ENCODE peak calls at places on chromosomes 3 and 15, in eight cellular contexts. One of them, this sample, is unnamed.

GRCh38 chr3:115766587-115767492 is 143.5 kb downstream of the GAP43 start:
- DNase-seq in CD8-positive, alpha-beta T cell: no peak
- DNase-seq in coronary artery: no peak
- DNase-seq in GM23248: peak
- DNase-seq in IMR-90: peak
- DNase-seq in esophagus squamous epithelium: no peak
- DNase-seq in mammary epithelial cell: peak
- DNase-seq in stomach: no peak
- DNase-seq in this sample: no peak

GRCh38 chr3:183226333-183226732 is 26.7 kb upstream of the B3GNT5 start:
- DNase-seq in CD8-positive, alpha-beta T cell: no peak
- DNase-seq in coronary artery: no peak
- DNase-seq in GM23248: no peak
- DNase-seq in IMR-90: no peak
- DNase-seq in esophagus squamous epithelium: no peak
- DNase-seq in mammary epithelial cell: no peak
- DNase-seq in stomach: no peak
- DNase-seq in this sample: no peak

GRCh38 chr3:193559100-193559499 is 4.4 kb upstream of the ATP13A4 start:
- DNase-seq in CD8-positive, alpha-beta T cell: no peak
- DNase-seq in coronary artery: no peak
- DNase-seq in GM23248: no peak
- DNase-seq in IMR-90: no peak
- DNase-seq in esophagus squamous epithelium: no peak
- DNase-seq in mammary epithelial cell: no peak
- DNase-seq in stomach: no peak
- DNase-seq in this sample: no peak

GRCh38 chr3:20406621-20407020 is 220.6 kb upstream of the SGO1 start:
- DNase-seq in CD8-positive, alpha-beta T cell: no peak
- DNase-seq in coronary artery: no peak
- DNase-seq in GM23248: no peak
- DNase-seq in IMR-90: no peak
- DNase-seq in esophagus squamous epithelium: no peak
- DNase-seq in mammary epithelial cell: no peak
- DNase-seq in stomach: no peak
- DNase-seq in this sample: peak

GRCh38 chr3:99542771-99543518 is 95.4 kb upstream of the COL8A1 start:
- DNase-seq in CD8-positive, alpha-beta T cell: no peak
- DNase-seq in coronary artery: no peak
- DNase-seq in GM23248: no peak
- DNase-seq in IMR-90: no peak
- DNase-seq in esophagus squamous epithelium: no peak
- DNase-seq in mammary epithelial cell: peak
- DNase-seq in stomach: no peak
- DNase-seq in this sample: no peak

GRCh38 chr15:100112061-100112420 is 229.7 kb downstream of the ADAMTS17 start:
- DNase-seq in CD8-positive, alpha-beta T cell: no peak
- DNase-seq in coronary artery: no peak
- DNase-seq in GM23248: no peak
- DNase-seq in IMR-90: no peak
- DNase-seq in esophagus squamous epithelium: no peak
- DNase-seq in mammary epithelial cell: no peak
- DNase-seq in stomach: no peak
- DNase-seq in this sample: no peak

GRCh38 chr15:88930579-88930978 is 17.4 kb upstream of the MFGE8 start:
- DNase-seq in CD8-positive, alpha-beta T cell: no peak
- DNase-seq in coronary artery: no peak
- DNase-seq in GM23248: no peak
- DNase-seq in IMR-90: no peak
- DNase-seq in esophagus squamous epithelium: no peak
- DNase-seq in mammary epithelial cell: peak
- DNase-seq in stomach: no peak
- DNase-seq in this sample: no peak

GRCh38 chr3:124520970-124521369 is 209.3 kb upstream of the UMPS start:
- DNase-seq in CD8-positive, alpha-beta T cell: no peak
- DNase-seq in coronary artery: no peak
- DNase-seq in GM23248: peak
- DNase-seq in IMR-90: peak
- DNase-seq in esophagus squamous epithelium: no peak
- DNase-seq in mammary epithelial cell: no peak
- DNase-seq in stomach: no peak
- DNase-seq in this sample: no peak

GRCh38 chr3:76400141-76400540 is 614.8 kb upstream of the ZNF717 start:
- DNase-seq in CD8-positive, alpha-beta T cell: no peak
- DNase-seq in coronary artery: no peak
- DNase-seq in GM23248: peak
- DNase-seq in IMR-90: peak
- DNase-seq in esophagus squamous epithelium: no peak
- DNase-seq in mammary epithelial cell: no peak
- DNase-seq in stomach: no peak
- DNase-seq in this sample: no peak

GRCh38 chr15:32778391-32779176 is 60.8 kb downstream of the GREM1 start:
- DNase-seq in CD8-positive, alpha-beta T cell: no peak
- DNase-seq in coronary artery: no peak
- DNase-seq in GM23248: no peak
- DNase-seq in IMR-90: no peak
- DNase-seq in esophagus squamous epithelium: no peak
- DNase-seq in mammary epithelial cell: no peak
- DNase-seq in stomach: no peak
- DNase-seq in this sample: no peak

GRCh38 chr15:39685999-39686613 is 96.5 kb downstream of the FSIP1 start:
- DNase-seq in CD8-positive, alpha-beta T cell: no peak
- DNase-seq in coronary artery: no peak
- DNase-seq in GM23248: peak
- DNase-seq in IMR-90: peak
- DNase-seq in esophagus squamous epithelium: no peak
- DNase-seq in mammary epithelial cell: peak
- DNase-seq in stomach: no peak
- DNase-seq in this sample: peak

GRCh38 chr3:70853161-70853560 is 540.7 kb upstream of the MDFIC2 start:
- DNase-seq in CD8-positive, alpha-beta T cell: no peak
- DNase-seq in coronary artery: no peak
- DNase-seq in GM23248: no peak
- DNase-seq in IMR-90: no peak
- DNase-seq in esophagus squamous epithelium: no peak
- DNase-seq in mammary epithelial cell: no peak
- DNase-seq in stomach: no peak
- DNase-seq in this sample: no peak

GRCh38 chr3:197372076-197372661 is 73.8 kb upstream of the DLG1 start:
- DNase-seq in CD8-positive, alpha-beta T cell: no peak
- DNase-seq in coronary artery: no peak
- DNase-seq in GM23248: peak
- DNase-seq in IMR-90: peak
- DNase-seq in esophagus squamous epithelium: no peak
- DNase-seq in mammary epithelial cell: peak
- DNase-seq in stomach: peak
- DNase-seq in this sample: peak

GRCh38 chr3:7275396-7275795 is 414.5 kb downstream of the GRM7 start:
- DNase-seq in CD8-positive, alpha-beta T cell: no peak
- DNase-seq in coronary artery: no peak
- DNase-seq in GM23248: no peak
- DNase-seq in IMR-90: no peak
- DNase-seq in esophagus squamous epithelium: no peak
- DNase-seq in mammary epithelial cell: no peak
- DNase-seq in stomach: no peak
- DNase-seq in this sample: no peak

GRCh38 chr15:70575251-70576227 is 187.8 kb downstream of the UACA start:
- DNase-seq in CD8-positive, alpha-beta T cell: no peak
- DNase-seq in coronary artery: peak
- DNase-seq in GM23248: peak
- DNase-seq in IMR-90: no peak
- DNase-seq in esophagus squamous epithelium: no peak
- DNase-seq in mammary epithelial cell: no peak
- DNase-seq in stomach: no peak
- DNase-seq in this sample: no peak

DNA sequence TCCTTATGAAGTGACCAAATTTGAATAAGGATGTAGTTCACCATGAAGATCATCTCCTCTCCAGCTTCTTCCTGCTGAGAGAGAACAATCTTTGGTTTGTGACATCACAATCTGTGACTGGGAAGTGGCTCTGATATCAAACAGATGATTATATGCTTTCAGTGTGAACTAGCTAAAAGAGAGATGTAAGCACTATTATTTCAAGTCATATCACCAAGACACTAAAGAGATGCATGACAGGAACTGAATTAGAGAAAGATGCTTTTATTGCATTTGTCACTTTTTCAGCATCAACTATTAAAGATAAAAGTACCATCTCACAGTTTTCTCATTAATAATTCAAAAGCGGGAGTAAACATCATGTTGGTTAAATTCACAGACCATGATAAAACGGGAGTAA is 3.5 kb downstream of the CHRM5 start:
- DNase-seq in CD8-positive, alpha-beta T cell: no peak
- DNase-seq in coronary artery: no peak
- DNase-seq in GM23248: no peak
- DNase-seq in IMR-90: no peak
- DNase-seq in esophagus squamous epithelium: no peak
- DNase-seq in mammary epithelial cell: no peak
- DNase-seq in stomach: no peak
- DNase-seq in this sample: no peak
- H3K27ac ChIP-seq in CD8-positive, alpha-beta T cell: no peak
- H3K27ac ChIP-seq in coronary artery: no peak
- H3K27ac ChIP-seq in GM23248: no peak
- H3K27ac ChIP-seq in IMR-90: no peak
- H3K27ac ChIP-seq in esophagus squamous epithelium: no peak
- H3K27ac ChIP-seq in mammary epithelial cell: no peak
- H3K27ac ChIP-seq in stomach: no peak
- H3K27ac ChIP-seq in this sample: no peak

GRCh38 chr3:156814295-156814694 is 11.9 kb upstream of the LEKR1 start:
- DNase-seq in CD8-positive, alpha-beta T cell: no peak
- DNase-seq in coronary artery: no peak
- DNase-seq in GM23248: no peak
- DNase-seq in IMR-90: no peak
- DNase-seq in esophagus squamous epithelium: no peak
- DNase-seq in mammary epithelial cell: peak
- DNase-seq in stomach: no peak
- DNase-seq in this sample: no peak

GRCh38 chr3:156817931-156818765 is 8.0 kb upstream of the LEKR1 start:
- DNase-seq in CD8-positive, alpha-beta T cell: no peak
- DNase-seq in coronary artery: no peak
- DNase-seq in GM23248: peak
- DNase-seq in IMR-90: no peak
- DNase-seq in esophagus squamous epithelium: no peak
- DNase-seq in mammary epithelial cell: peak
- DNase-seq in stomach: no peak
- DNase-seq in this sample: no peak

GRCh38 chr3:156816794-156817741 is 9.1 kb upstream of the LEKR1 start:
- DNase-seq in CD8-positive, alpha-beta T cell: peak
- DNase-seq in coronary artery: peak
- DNase-seq in GM23248: peak
- DNase-seq in IMR-90: peak
- DNase-seq in esophagus squamous epithelium: peak
- DNase-seq in mammary epithelial cell: peak
- DNase-seq in stomach: peak
- DNase-seq in this sample: peak

GRCh38 chr3:156818890-156819289 is 7.3 kb upstream of the LEKR1 start:
- DNase-seq in CD8-positive, alpha-beta T cell: no peak
- DNase-seq in coronary artery: no peak
- DNase-seq in GM23248: peak
- DNase-seq in IMR-90: peak
- DNase-seq in esophagus squamous epithelium: no peak
- DNase-seq in mammary epithelial cell: peak
- DNase-seq in stomach: no peak
- DNase-seq in this sample: no peak

GRCh38 chr3:156816091-156816793 is 9.9 kb upstream of the LEKR1 start:
- DNase-seq in CD8-positive, alpha-beta T cell: peak
- DNase-seq in coronary artery: no peak
- DNase-seq in GM23248: peak
- DNase-seq in IMR-90: peak
- DNase-seq in esophagus squamous epithelium: no peak
- DNase-seq in mammary epithelial cell: no peak
- DNase-seq in stomach: peak
- DNase-seq in this sample: no peak
- H3K4me3 ChIP-seq in CD8-positive, alpha-beta T cell: peak
- H3K4me3 ChIP-seq in coronary artery: peak
- H3K4me3 ChIP-seq in GM23248: peak
- H3K4me3 ChIP-seq in IMR-90: peak
- H3K4me3 ChIP-seq in esophagus squamous epithelium: peak
- H3K4me3 ChIP-seq in mammary epithelial cell: peak
- H3K4me3 ChIP-seq in stomach: peak
- H3K4me3 ChIP-seq in this sample: peak

GRCh38 chr3:50365842-50366220 is 6.5 kb upstream of the TMEM115 start:
- DNase-seq in CD8-positive, alpha-beta T cell: no peak
- DNase-seq in coronary artery: no peak
- DNase-seq in GM23248: no peak
- DNase-seq in IMR-90: no peak
- DNase-seq in esophagus squamous epithelium: no peak
- DNase-seq in mammary epithelial cell: no peak
- DNase-seq in stomach: no peak
- DNase-seq in this sample: no peak
- H3K27ac ChIP-seq in CD8-positive, alpha-beta T cell: peak
- H3K27ac ChIP-seq in coronary artery: no peak
- H3K27ac ChIP-seq in GM23248: no peak
- H3K27ac ChIP-seq in IMR-90: no peak
- H3K27ac ChIP-seq in esophagus squamous epithelium: no peak
- H3K27ac ChIP-seq in mammary epithelial cell: no peak
- H3K27ac ChIP-seq in stomach: peak
- H3K27ac ChIP-seq in this sample: no peak

DNA sequence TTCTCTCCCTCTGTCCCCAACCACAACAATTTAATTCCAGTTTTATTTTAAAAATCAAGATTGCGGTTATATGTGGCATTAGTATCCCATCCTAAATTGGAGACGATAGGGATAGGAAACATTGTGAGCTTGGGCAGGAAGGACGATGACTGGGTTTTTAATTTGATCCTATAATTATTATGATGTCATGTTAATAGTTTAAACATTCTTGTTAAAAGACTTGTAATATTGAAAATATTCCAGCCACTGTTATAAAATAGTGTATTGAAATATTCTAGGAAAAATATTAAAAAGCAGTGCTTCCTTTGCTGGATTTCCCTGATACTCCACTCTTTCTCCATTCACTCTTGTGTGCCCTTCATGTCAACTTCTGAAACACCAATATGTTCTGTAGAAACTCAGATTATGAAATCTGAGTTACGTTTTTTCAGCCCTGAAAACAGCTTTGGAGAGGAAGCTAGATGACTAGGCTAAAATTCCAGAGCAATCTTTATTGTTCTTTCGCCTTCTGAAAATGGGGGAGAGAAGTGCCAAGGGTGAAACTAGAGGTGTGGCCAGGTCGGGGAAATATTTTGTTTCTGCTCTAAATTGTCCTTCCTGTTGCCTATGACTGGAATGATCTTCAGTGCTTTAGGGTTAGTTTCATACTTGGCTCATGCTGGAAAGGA is 46.1 kb upstream of the MAP3K13 start:
- DNase-seq in CD8-positive, alpha-beta T cell: no peak
- DNase-seq in coronary artery: no peak
- DNase-seq in GM23248: no peak
- DNase-seq in IMR-90: peak
- DNase-seq in esophagus squamous epithelium: no peak
- DNase-seq in mammary epithelial cell: peak
- DNase-seq in stomach: no peak
- DNase-seq in this sample: no peak
- H3K4me3 ChIP-seq in CD8-positive, alpha-beta T cell: no peak
- H3K4me3 ChIP-seq in coronary artery: peak
- H3K4me3 ChIP-seq in GM23248: no peak
- H3K4me3 ChIP-seq in IMR-90: no peak
- H3K4me3 ChIP-seq in esophagus squamous epithelium: peak
- H3K4me3 ChIP-seq in mammary epithelial cell: peak
- H3K4me3 ChIP-seq in stomach: no peak
- H3K4me3 ChIP-seq in this sample: no peak

This sample was measured in WERI-Rb-1.